ENCODE peak calls at places on chromosomes 11 and 22, in six cellular contexts. W, D, I, N, T and R are unnamed samples.

GRCh38 chr11:117026593-117027330 is 71.5 kb downstream of the SIK3 start:
- DNase-seq in T (no peak), W (peak), N (no peak), D (no peak), I (no peak), R (no peak)

GRCh38 chr11:57499413-57499982 is 16.0 kb downstream of the SLC43A1 start:
- DNase-seq in T (peak), D (peak), W (peak), N (peak), I (peak), R (peak)

GRCh38 chr22:27409299-27409698 is 392.3 kb downstream of the MN1 start:
- DNase-seq in W (no peak), T (no peak), N (no peak), D (no peak), I (no peak), R (no peak)

GRCh38 chr22:48178536-48178935 is 1416.1 kb downstream of the TBC1D22A start:
- DNase-seq in W (no peak), N (no peak), I (no peak), D (no peak), T (no peak), R (no peak)

GRCh38 chr11:100563541-100564280 is 123.4 kb upstream of the ARHGAP42 start:
- DNase-seq in N (no peak), T (no peak), I (no peak), W (peak), D (no peak), R (no peak)

GRCh38 chr11:118605116-118605867 is 2.1 kb upstream of the PHLDB1 start:
- DNase-seq in I (no peak), D (no peak), T (peak), W (peak), N (peak), R (no peak)

GRCh38 chr11:60937144-60937527 is 12.9 kb downstream of the TMEM132A start:
- DNase-seq in D (no peak), W (no peak), N (no peak), T (no peak), I (no peak), R (no peak)

GRCh38 chr22:44394246-44395115 is 81.7 kb upstream of the SHISAL1 start:
- DNase-seq in D (no peak), T (no peak), N (no peak), W (no peak), I (peak), R (no peak)

GRCh38 chr22:31647921-31648320 is 14.1 kb downstream of the PISD start:
- DNase-seq in T (no peak), I (no peak), D (no peak), N (no peak), W (no peak), R (no peak)

GRCh38 chr22:39960791-39961746 is 872 bp downstream of the TMA7B start:
- DNase-seq in W (peak), I (no peak), D (no peak), N (no peak), T (no peak), R (peak)
- TF ChIP-seq POLR2A in W (peak), I (no peak), D (no peak), N (no peak), T (no peak), R (no peak)

DNA sequence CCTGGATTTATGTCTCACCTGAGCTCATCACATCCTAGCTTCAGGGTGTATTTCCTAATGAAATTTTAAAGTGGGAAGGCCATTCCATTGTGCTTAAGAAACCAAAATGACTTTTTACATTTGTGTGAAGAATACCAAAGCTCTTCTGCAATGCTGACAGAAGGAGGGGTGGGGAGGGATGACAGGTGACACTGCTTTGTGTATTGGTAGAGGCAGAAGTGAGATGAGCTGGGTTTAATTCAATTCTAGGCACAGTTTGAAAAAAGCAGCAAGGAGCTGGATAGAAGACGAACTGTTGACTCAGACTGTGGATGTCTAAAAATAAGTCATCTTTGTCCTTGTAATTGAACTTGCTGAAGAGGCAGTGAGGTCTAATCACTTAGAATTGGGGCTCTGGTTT is 710.3 kb upstream of the KIRREL3 start:
- DNase-seq in D (no peak), I (no peak), W (no peak), N (no peak), T (no peak), R (no peak)
- TF ChIP-seq POLR2A in D (no peak), I (no peak), W (no peak), N (no peak), T (no peak), R (no peak)

GRCh38 chr11:32583451-32584271 is at the start of gene EIF3M:
- DNase-seq in D (peak), N (peak), W (peak), T (peak), I (peak), R (peak)
- TF ChIP-seq POLR2A in D (peak), N (peak), W (peak), T (no peak), I (no peak), R (peak)

GRCh38 chr11:63763506-63764200 is 4.9 kb downstream of the ZFTA start:
- DNase-seq in W (no peak), I (no peak), T (no peak), D (no peak), N (peak), R (no peak)
- TF ChIP-seq POLR2A in W (no peak), I (no peak), T (no peak), D (no peak), N (no peak), R (no peak)

GRCh38 chr11:67631427-67631826 is 1.7 kb upstream of the NUDT8 start:
- DNase-seq in T (no peak), I (peak), N (no peak), W (no peak), D (no peak), R (no peak)

GRCh38 chr11:67631853-67632174 is 2.1 kb upstream of the NUDT8 start:
- DNase-seq in T (no peak), W (no peak), I (no peak), N (no peak), D (no peak), R (no peak)

GRCh38 chr11:67629386-67630229 is at the start of gene NUDT8:
- DNase-seq in D (peak), T (no peak), W (peak), N (peak), I (peak), R (peak)

GRCh38 chr11:67630943-67631331 is 1.2 kb upstream of the NUDT8 start:
- DNase-seq in D (no peak), I (peak), W (no peak), N (no peak), T (no peak), R (no peak)

DNA sequence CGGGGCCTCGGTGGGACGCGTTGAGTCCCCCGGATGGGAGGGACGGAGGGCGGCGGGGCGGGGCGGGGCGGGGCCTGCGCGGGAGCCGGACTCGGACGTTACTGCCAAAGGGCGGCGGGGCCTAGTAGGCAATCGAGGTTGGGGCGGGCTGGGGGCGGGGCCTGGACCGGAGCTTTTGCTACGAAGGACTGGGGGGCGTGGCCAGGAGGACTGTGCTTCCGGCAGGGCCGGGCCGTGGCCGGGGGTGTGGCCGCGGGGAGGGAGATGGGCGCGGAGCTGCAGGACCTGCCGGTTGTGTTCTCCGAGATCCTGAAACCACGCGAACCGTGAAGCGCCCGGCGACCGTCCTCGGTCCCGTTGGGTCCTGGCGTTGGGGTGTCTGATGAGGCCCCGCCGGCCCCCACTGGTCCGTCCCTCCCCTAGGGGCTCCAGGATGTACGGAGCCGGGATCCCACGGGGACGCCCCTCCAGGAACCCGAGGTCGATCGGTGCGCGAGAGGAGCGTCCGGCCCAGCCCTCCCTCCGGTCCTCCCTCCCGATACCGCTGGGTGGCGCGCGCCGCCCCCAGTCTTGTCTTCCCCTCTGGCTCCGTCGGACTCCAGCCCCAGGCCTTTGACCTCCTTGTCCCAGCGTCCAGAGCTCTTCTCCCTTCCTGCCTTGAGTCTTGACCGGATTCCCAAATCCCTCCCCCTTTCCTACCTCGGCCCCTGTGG is 649 bp upstream of the NUDT8 start:
- DNase-seq in N (peak), W (peak), T (peak), D (peak), I (peak), R (peak)
- TF ChIP-seq POLR2A in N (peak), W (peak), T (no peak), D (peak), I (no peak), R (peak)

DNA sequence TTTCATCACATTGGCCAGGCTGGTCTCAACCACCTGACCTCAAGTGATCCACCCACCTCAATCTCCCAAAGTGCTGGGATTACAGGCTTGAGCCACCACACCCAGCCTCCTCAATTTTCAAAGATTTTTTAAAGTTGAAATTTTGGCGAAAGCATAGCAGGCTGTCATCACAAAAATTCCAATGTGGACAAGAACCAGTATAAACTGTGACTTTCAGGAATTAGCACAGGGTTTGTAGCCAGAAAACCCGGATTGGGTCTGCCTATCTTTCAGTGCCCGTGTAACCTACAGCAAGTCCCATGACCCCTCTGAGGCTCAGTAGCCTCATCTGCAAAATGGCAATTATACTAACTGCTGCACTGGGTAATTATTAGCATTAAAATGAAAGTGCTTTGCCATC is 80.3 kb downstream of the SGSM3 start:
- DNase-seq in D (no peak), I (no peak), N (no peak), T (no peak), W (no peak), R (no peak)
- TF ChIP-seq POLR2A in D (no peak), I (no peak), N (no peak), T (no peak), W (no peak), R (no peak)